ENCODE peak calls at places on chromosomes 12 and 14, in five cellular contexts. One of them, this sample, is unnamed.

GRCh38 chr12:64670856-64671639 is 60.8 kb downstream of the RASSF3 start:
- DNase-seq in fibroblast of mammary gland: peak; percentile 48
- DNase-seq in fibroblast of lung: peak; percentile 78
- DNase-seq in A549: no peak
- DNase-seq in hepatocyte: no peak
- DNase-seq in this sample: peak; percentile 65

GRCh38 chr12:102631274-102631673 is 150.9 kb upstream of the IGF1 start:
- DNase-seq in fibroblast of mammary gland: peak; percentile 68
- DNase-seq in A549: peak; percentile 15
- DNase-seq in fibroblast of lung: peak; percentile 84
- DNase-seq in hepatocyte: no peak
- DNase-seq in this sample: peak; percentile 26

GRCh38 chr12:57803317-57803893 is 15.1 kb downstream of the AVIL start:
- DNase-seq in hepatocyte: peak; percentile 64
- DNase-seq in fibroblast of mammary gland: peak; percentile 51
- DNase-seq in fibroblast of lung: peak; percentile 37
- DNase-seq in A549: peak; percentile 69
- DNase-seq in this sample: no peak

GRCh38 chr14:60222820-60223219 is 26.2 kb upstream of the PPM1A start:
- DNase-seq in fibroblast of lung: no peak
- DNase-seq in hepatocyte: no peak
- DNase-seq in fibroblast of mammary gland: no peak
- DNase-seq in A549: no peak
- DNase-seq in this sample: no peak

GRCh38 chr12:106710143-106710893 is 64.2 kb upstream of the RIC8B start:
- DNase-seq in fibroblast of lung: no peak
- DNase-seq in hepatocyte: no peak
- DNase-seq in A549: no peak
- DNase-seq in fibroblast of mammary gland: no peak
- DNase-seq in this sample: no peak

GRCh38 chr12:105706321-105706972 is 376.0 kb downstream of the C12orf75 start:
- DNase-seq in hepatocyte: no peak
- DNase-seq in A549: no peak
- DNase-seq in fibroblast of lung: peak; percentile 86
- DNase-seq in fibroblast of mammary gland: peak; percentile 11
- DNase-seq in this sample: no peak

GRCh38 chr12:88993655-88994054 is 358.6 kb downstream of the DUSP6 start:
- DNase-seq in fibroblast of lung: peak; percentile 64
- DNase-seq in hepatocyte: peak; percentile 53
- DNase-seq in A549: peak; percentile 18
- DNase-seq in fibroblast of mammary gland: peak; percentile 80
- DNase-seq in this sample: peak; percentile 29

GRCh38 chr14:73802431-73803188 is 49.0 kb upstream of the PTGR2 start:
- DNase-seq in A549: no peak
- DNase-seq in hepatocyte: peak; percentile 66
- DNase-seq in fibroblast of lung: no peak
- DNase-seq in fibroblast of mammary gland: no peak
- DNase-seq in this sample: no peak

GRCh38 chr12:103884316-103884715 is 43.3 kb upstream of the NT5DC3 start:
- DNase-seq in fibroblast of mammary gland: peak; percentile 66
- DNase-seq in fibroblast of lung: peak; percentile 63
- DNase-seq in A549: no peak
- DNase-seq in hepatocyte: peak; percentile 40
- DNase-seq in this sample: no peak

GRCh38 chr12:18283776-18284175 is 22.5 kb downstream of the PIK3C2G start:
- DNase-seq in fibroblast of mammary gland: no peak
- DNase-seq in hepatocyte: no peak
- DNase-seq in A549: no peak
- DNase-seq in fibroblast of lung: no peak
- DNase-seq in this sample: no peak

GRCh38 chr12:52230364-52231281 is 2.4 kb upstream of the KRT7 start:
- DNase-seq in A549: no peak
- DNase-seq in fibroblast of mammary gland: peak; percentile 75
- DNase-seq in fibroblast of lung: peak; percentile 87
- DNase-seq in hepatocyte: no peak
- DNase-seq in this sample: no peak

GRCh38 chr12:131104464-131105350 is 151.0 kb downstream of the ADGRD1 start:
- DNase-seq in fibroblast of lung: peak; percentile 25
- DNase-seq in fibroblast of mammary gland: peak; percentile 57
- DNase-seq in A549: peak; percentile 77
- DNase-seq in hepatocyte: peak; percentile 90
- DNase-seq in this sample: no peak

GRCh38 chr12:6452245-6452731 is 446 bp downstream of the TAPBPL start:
- DNase-seq in fibroblast of mammary gland: no peak
- DNase-seq in hepatocyte: peak; percentile 35
- DNase-seq in fibroblast of lung: no peak
- DNase-seq in A549: no peak
- DNase-seq in this sample: no peak

GRCh38 chr12:132003846-132004245 is 54.1 kb downstream of the EP400 start:
- DNase-seq in A549: no peak
- DNase-seq in fibroblast of lung: peak; percentile 82
- DNase-seq in fibroblast of mammary gland: peak; percentile 32
- DNase-seq in hepatocyte: no peak
- DNase-seq in this sample: peak; percentile 31

GRCh38 chr14:98513558-98513957 is 758.4 kb downstream of the BCL11B start:
- DNase-seq in A549: no peak
- DNase-seq in fibroblast of mammary gland: no peak
- DNase-seq in hepatocyte: no peak
- DNase-seq in fibroblast of lung: no peak
- DNase-seq in this sample: no peak

GRCh38 chr14:90191154-90191553 is 65.2 kb upstream of the PSMC1 start:
- DNase-seq in fibroblast of lung: no peak
- DNase-seq in A549: no peak
- DNase-seq in hepatocyte: no peak
- DNase-seq in fibroblast of mammary gland: no peak
- DNase-seq in this sample: no peak

GRCh38 chr12:92568631-92569128 is 134.1 kb upstream of the PLEKHG7 start:
- DNase-seq in A549: no peak
- DNase-seq in fibroblast of lung: no peak
- DNase-seq in fibroblast of mammary gland: no peak
- DNase-seq in hepatocyte: no peak
- DNase-seq in this sample: no peak

GRCh38 chr14:88044782-88045446 is 40.0 kb downstream of the GPR65 start:
- DNase-seq in hepatocyte: peak; percentile 39
- DNase-seq in fibroblast of mammary gland: no peak
- DNase-seq in fibroblast of lung: no peak
- DNase-seq in A549: no peak
- DNase-seq in this sample: no peak

GRCh38 chr12:104886418-104887401 is 71.4 kb downstream of the SLC41A2 start:
- DNase-seq in A549: no peak
- DNase-seq in hepatocyte: peak; percentile 16
- DNase-seq in fibroblast of lung: peak; percentile 59
- DNase-seq in fibroblast of mammary gland: peak; percentile 89
- DNase-seq in this sample: no peak

GRCh38 chr14:53470351-53471043 is 317.4 kb upstream of the DDHD1 start:
- DNase-seq in A549: no peak
- DNase-seq in hepatocyte: no peak
- DNase-seq in fibroblast of mammary gland: no peak
- DNase-seq in fibroblast of lung: peak; percentile 63
- DNase-seq in this sample: no peak

GRCh38 chr12:5648692-5649338 is 216.9 kb downstream of the NTF3 start:
- DNase-seq in hepatocyte: peak; percentile 77
- DNase-seq in fibroblast of mammary gland: peak; percentile 2
- DNase-seq in fibroblast of lung: peak; percentile 19
- DNase-seq in A549: no peak
- DNase-seq in this sample: no peak

GRCh38 chr12:59626382-59626781 is 30.6 kb downstream of the SLC16A7 start:
- DNase-seq in fibroblast of mammary gland: peak; percentile 73
- DNase-seq in hepatocyte: no peak
- DNase-seq in fibroblast of lung: peak; percentile 6
- DNase-seq in A549: no peak
- DNase-seq in this sample: no peak

GRCh38 chr12:89750821-89751227 is 42.2 kb upstream of the ATP2B1 start:
- DNase-seq in A549: no peak
- DNase-seq in fibroblast of mammary gland: peak; percentile 81
- DNase-seq in hepatocyte: no peak
- DNase-seq in fibroblast of lung: peak; percentile 25
- DNase-seq in this sample: no peak

GRCh38 chr12:100745378-100746071 is 49.1 kb upstream of the ANO4 start:
- DNase-seq in A549: no peak
- DNase-seq in fibroblast of lung: no peak
- DNase-seq in hepatocyte: no peak
- DNase-seq in fibroblast of mammary gland: no peak
- DNase-seq in this sample: no peak

GRCh38 chr12:48810817-48811453 is 7.4 kb upstream of the CACNB3 start:
- DNase-seq in hepatocyte: peak; percentile 76
- DNase-seq in A549: no peak
- DNase-seq in fibroblast of mammary gland: peak; percentile 93
- DNase-seq in fibroblast of lung: peak; percentile 94
- DNase-seq in this sample: no peak

DNA sequence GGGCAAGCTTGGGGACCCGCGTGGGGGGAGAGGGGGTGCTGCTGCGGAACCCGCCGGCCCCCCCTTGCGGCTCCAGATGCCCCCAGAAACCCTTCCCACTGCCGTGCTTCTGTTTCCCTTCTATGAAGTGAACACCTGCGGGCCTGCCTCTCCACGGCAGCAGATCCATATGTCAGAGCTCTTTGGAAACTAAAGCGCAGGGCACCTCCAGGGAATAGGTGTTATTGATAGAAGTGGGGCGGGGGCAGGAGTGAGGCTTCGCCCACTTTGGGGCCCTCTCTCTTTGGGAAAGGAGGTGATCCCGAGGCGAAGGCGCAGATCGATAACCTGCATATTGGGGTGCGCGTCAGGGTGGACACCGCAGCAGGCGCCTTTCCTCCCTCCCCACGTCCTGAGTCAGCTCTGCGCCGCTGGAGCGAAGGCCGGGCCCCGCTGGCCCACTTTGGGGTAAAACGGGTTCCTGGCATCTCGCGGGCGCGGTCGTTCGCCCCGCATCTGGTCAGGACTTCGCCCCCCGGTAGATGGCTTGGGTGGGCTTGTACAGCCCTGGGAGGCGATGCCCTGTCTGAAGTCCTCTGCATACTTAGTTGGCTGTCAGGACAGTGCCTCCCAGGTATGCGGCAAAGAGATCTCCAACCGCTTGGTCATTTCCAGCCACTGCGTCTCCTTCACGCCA is 524 bp downstream of the KMT5A start:
- DNase-seq in A549: no peak
- DNase-seq in fibroblast of mammary gland: no peak
- DNase-seq in hepatocyte: peak; percentile 38
- DNase-seq in fibroblast of lung: no peak
- DNase-seq in this sample: no peak
- TF ChIP-seq CTCF in A549: peak; percentile 9
- TF ChIP-seq CTCF in fibroblast of mammary gland: no peak
- TF ChIP-seq CTCF in hepatocyte: no peak
- TF ChIP-seq CTCF in fibroblast of lung: no peak
- TF ChIP-seq CTCF in this sample: no peak

DNA sequence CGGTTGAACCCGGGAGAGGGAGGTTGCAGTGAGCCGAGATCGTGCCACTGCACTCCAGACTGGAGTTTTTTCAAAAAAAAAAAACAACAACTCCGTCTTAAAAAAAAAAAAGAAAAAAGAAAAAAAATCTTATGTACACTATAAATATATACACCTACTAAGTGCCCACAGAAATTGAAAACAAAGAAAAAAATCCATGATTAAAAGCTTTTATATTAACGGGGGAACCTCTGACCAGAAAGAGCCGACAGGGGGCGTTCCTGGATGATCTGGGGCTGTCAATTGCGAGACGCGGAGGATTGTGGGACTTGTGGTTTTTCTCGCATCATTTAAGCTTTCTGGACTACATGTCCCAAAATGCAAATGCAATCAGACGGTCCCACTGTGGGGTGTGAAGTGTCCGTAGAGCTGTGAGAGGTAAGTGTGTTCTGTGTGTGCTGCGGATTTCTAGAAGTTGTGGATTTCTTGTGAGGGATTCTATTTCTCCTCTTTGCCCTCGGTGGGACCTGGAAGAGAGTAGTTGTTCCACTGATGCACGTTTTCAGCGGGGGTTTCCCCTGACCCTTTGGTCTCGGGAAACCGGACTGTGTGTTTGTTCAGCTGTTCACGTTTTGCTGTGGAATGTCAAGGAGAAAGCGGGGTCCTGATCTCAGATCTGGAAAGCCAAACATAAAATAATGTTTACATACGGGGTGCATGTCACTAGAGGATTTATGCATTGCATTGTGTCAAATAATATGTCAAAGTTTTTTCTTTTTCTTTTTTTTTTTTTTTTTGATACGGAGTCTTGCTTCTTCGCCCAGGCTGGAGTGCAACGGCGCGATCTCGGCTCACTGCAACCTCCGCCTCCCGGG is at the start of gene SIRT4:
- DNase-seq in hepatocyte: peak; percentile 95
- DNase-seq in fibroblast of mammary gland: peak; percentile 94
- DNase-seq in A549: peak; percentile 98
- DNase-seq in fibroblast of lung: peak; percentile 92
- DNase-seq in this sample: peak; percentile 72
- H3K4me3 ChIP-seq in hepatocyte: peak within 1 kb of the TSS; percentile 30
- H3K4me3 ChIP-seq in fibroblast of mammary gland: peak within 1 kb of the TSS; percentile 87
- H3K4me3 ChIP-seq in A549: peak within 1 kb of the TSS; percentile 58
- H3K4me3 ChIP-seq in fibroblast of lung: peak within 1 kb of the TSS; percentile 70
- H3K4me3 ChIP-seq in this sample: peak within 1 kb of the TSS; percentile 79

GRCh38 chr12:96982671-96983070 is 75.6 kb downstream of the NEDD1 start:
- DNase-seq in hepatocyte: no peak
- DNase-seq in A549: no peak
- DNase-seq in fibroblast of mammary gland: no peak
- DNase-seq in fibroblast of lung: no peak
- DNase-seq in this sample: no peak

GRCh38 chr12:96988919-96989318 is 81.9 kb downstream of the NEDD1 start:
- DNase-seq in fibroblast of mammary gland: no peak
- DNase-seq in A549: no peak
- DNase-seq in fibroblast of lung: no peak
- DNase-seq in hepatocyte: no peak
- DNase-seq in this sample: no peak

GRCh38 chr12:96985515-96986362 is 78.7 kb downstream of the NEDD1 start:
- DNase-seq in fibroblast of lung: no peak
- DNase-seq in hepatocyte: peak; percentile 49
- DNase-seq in A549: peak; percentile 19
- DNase-seq in fibroblast of mammary gland: no peak
- DNase-seq in this sample: no peak

GRCh38 chr12:96989916-96990315 is 82.9 kb downstream of the NEDD1 start:
- DNase-seq in A549: no peak
- DNase-seq in fibroblast of lung: peak; percentile 33
- DNase-seq in fibroblast of mammary gland: no peak
- DNase-seq in hepatocyte: peak; percentile 26
- DNase-seq in this sample: no peak

GRCh38 chr12:96986883-96987523 is 79.9 kb downstream of the NEDD1 start:
- DNase-seq in A549: peak; percentile 25
- DNase-seq in fibroblast of lung: peak; percentile 9
- DNase-seq in hepatocyte: peak; percentile 49
- DNase-seq in fibroblast of mammary gland: peak; percentile 31
- DNase-seq in this sample: no peak
- TF ChIP-seq CTCF in A549: peak; percentile 68
- TF ChIP-seq CTCF in fibroblast of lung: peak; percentile 55
- TF ChIP-seq CTCF in hepatocyte: peak; percentile 66
- TF ChIP-seq CTCF in fibroblast of mammary gland: peak; percentile 55
- TF ChIP-seq CTCF in this sample: peak; percentile 70

GRCh38 chr12:53383258-53383657 is 3.3 kb downstream of the SP1 start:
- DNase-seq in fibroblast of mammary gland: no peak
- DNase-seq in A549: no peak
- DNase-seq in fibroblast of lung: no peak
- DNase-seq in hepatocyte: no peak
- DNase-seq in this sample: no peak

GRCh38 chr12:53389702-53390101 is 9.7 kb downstream of the SP1 start:
- DNase-seq in fibroblast of lung: no peak
- DNase-seq in A549: no peak
- DNase-seq in hepatocyte: no peak
- DNase-seq in fibroblast of mammary gland: no peak
- DNase-seq in this sample: no peak

GRCh38 chr12:53391667-53392244 is 11.8 kb downstream of the SP1 start:
- DNase-seq in fibroblast of mammary gland: peak; percentile 30
- DNase-seq in A549: no peak
- DNase-seq in hepatocyte: no peak
- DNase-seq in fibroblast of lung: no peak
- DNase-seq in this sample: no peak

GRCh38 chr12:53388932-53389331 is 9.0 kb downstream of the SP1 start:
- DNase-seq in fibroblast of mammary gland: no peak
- DNase-seq in hepatocyte: no peak
- DNase-seq in A549: no peak
- DNase-seq in fibroblast of lung: no peak
- DNase-seq in this sample: no peak
- H3K4me3 ChIP-seq in fibroblast of mammary gland: no peak overlapping the region
- H3K4me3 ChIP-seq in hepatocyte: no peak overlapping the region
- H3K4me3 ChIP-seq in A549: no peak overlapping the region
- H3K4me3 ChIP-seq in fibroblast of lung: no peak overlapping the region
- H3K4me3 ChIP-seq in this sample: no peak overlapping the region

This sample was measured in epithelial cell of proximal tubule.